ENCODE peak calls at places on chromosomes 1 and 21, in seven cellular contexts. D is tibial nerve, L is cardiac fibroblast, W is NB4, I is fibroblast of lung, Z is breast epithelium, Y is endodermal cell. K is an unnamed sample.

GRCh38 chr1:44076093-44076492 is 42.5 kb upstream of the KLF17 start:
- DNase-seq in D (no peak), L (peak; percentile 41), W (no peak), I (peak; percentile 79), Z (no peak), Y (no peak), K (no peak)

GRCh38 chr21:45517249-45518065 is 24.8 kb downstream of the SLC19A1 start:
- DNase-seq in D (no peak), L (peak; percentile 62), W (peak; percentile 73), I (no peak), Z (no peak), Y (peak; percentile 29), K (no peak)

GRCh38 chr1:61238371-61238689 is 156.0 kb downstream of the NFIA start:
- DNase-seq in D (no peak), L (no peak), W (no peak), I (no peak), Z (no peak), Y (no peak), K (no peak)

GRCh38 chr1:20552728-20553571 is 577 bp downstream of the FAM43B start:
- DNase-seq in D (no peak), L (peak; percentile 45), W (no peak), I (peak; percentile 49), Z (no peak), Y (peak; percentile 83), K (no peak)

GRCh38 chr1:16913616-16913865 is 8.2 kb upstream of the CROCC start:
- DNase-seq in D (no peak), L (no peak), W (no peak), I (no peak), Z (no peak), Y (no peak), K (no peak)

GRCh38 chr21:40466893-40467483 is 380.0 kb downstream of the DSCAM start:
- DNase-seq in D (no peak), L (peak; percentile 16), W (peak; percentile 20), I (peak; percentile 13), Z (no peak), Y (no peak), K (no peak)

GRCh38 chr21:14842641-14843040 is 222.2 kb downstream of the NRIP1 start:
- DNase-seq in D (no peak), L (no peak), W (no peak), I (peak; percentile 9), Z (no peak), Y (no peak), K (no peak)

GRCh38 chr21:43648171-43648570 is 11.1 kb downstream of the HSF2BP start:
- DNase-seq in D (no peak), L (no peak), W (no peak), I (no peak), Z (no peak), Y (no peak), K (no peak)

GRCh38 chr21:36709030-36709867 is 10.3 kb downstream of the SIM2 start:
- DNase-seq in D (no peak), L (no peak), W (no peak), I (no peak), Z (no peak), Y (peak; percentile 72), K (no peak)

GRCh38 chr1:178091986-178092745 is 1.7 kb upstream of the RASAL2 start:
- DNase-seq in D (no peak), L (peak; percentile 66), W (no peak), I (peak; percentile 40), Z (no peak), Y (no peak), K (no peak)

GRCh38 chr1:58982259-58982998 is 198.6 kb upstream of the JUN start:
- DNase-seq in D (peak; percentile 17), L (no peak), W (no peak), I (no peak), Z (no peak), Y (peak; percentile 89), K (peak; percentile 40)

GRCh38 chr1:156387899-156388813 is 19.1 kb downstream of the RHBG start:
- DNase-seq in D (no peak), L (no peak), W (no peak), I (no peak), Z (no peak), Y (peak; percentile 89), K (no peak)

GRCh38 chr1:214451591-214451990 is 99.8 kb downstream of the PTPN14 start:
- DNase-seq in D (no peak), L (peak; percentile 46), W (no peak), I (peak; percentile 77), Z (no peak), Y (no peak), K (no peak)

GRCh38 chr1:199447906-199448305 is 579.6 kb upstream of the NR5A2 start:
- DNase-seq in D (no peak), L (no peak), W (no peak), I (peak; percentile 30), Z (no peak), Y (no peak), K (no peak)

GRCh38 chr1:41795205-41795762 is 123.4 kb downstream of the HIVEP3 start:
- DNase-seq in D (no peak), L (peak; percentile 79), W (peak; percentile 36), I (peak; percentile 60), Z (no peak), Y (no peak), K (no peak)
- TF ChIP-seq CTCF in D (peak; percentile 36), L (peak; percentile 55), W (no peak), I (peak; percentile 66), Z (no peak), Y (peak; percentile 56), K (no peak)

GRCh38 chr1:85259866-85260345 is 444 bp upstream of the C1orf52 start:
- DNase-seq in D (no peak), L (peak; percentile 83), W (no peak), I (peak; percentile 63), Z (no peak), Y (no peak), K (no peak)
- TF ChIP-seq CTCF in D (peak; percentile 27), L (no peak), W (no peak), I (no peak), Z (no peak), Y (no peak), K (no peak)

GRCh38 chr1:27427836-27428315 is 35.5 kb downstream of the GPR3 start:
- DNase-seq in D (no peak), L (no peak), W (no peak), I (no peak), Z (no peak), Y (no peak), K (no peak)

GRCh38 chr1:27427329-27427728 is 34.9 kb downstream of the GPR3 start:
- DNase-seq in D (no peak), L (no peak), W (no peak), I (no peak), Z (no peak), Y (no peak), K (no peak)

GRCh38 chr1:27429029-27429425 is 36.6 kb downstream of the GPR3 start:
- DNase-seq in D (no peak), L (no peak), W (no peak), I (no peak), Z (no peak), Y (no peak), K (no peak)

GRCh38 chr1:27428316-27429028 is 36.0 kb downstream of the GPR3 start:
- DNase-seq in D (no peak), L (no peak), W (peak; percentile 88), I (no peak), Z (peak; percentile 59), Y (peak; percentile 57), K (peak; percentile 50)

GRCh38 chr1:27430903-27431653 is 38.7 kb downstream of the GPR3 start:
- DNase-seq in D (no peak), L (peak; percentile 31), W (peak; percentile 64), I (peak; percentile 30), Z (no peak), Y (no peak), K (peak; percentile 50)
- TF ChIP-seq CTCF in D (peak; percentile 20), L (no peak), W (no peak), I (no peak), Z (peak; percentile 8), Y (no peak), K (no peak)

GRCh38 chr1:12278998-12279397 is 49.2 kb downstream of the VPS13D start:
- DNase-seq in D (no peak), L (no peak), W (no peak), I (no peak), Z (no peak), Y (no peak), K (no peak)

GRCh38 chr1:12272770-12273169 is 42.9 kb downstream of the VPS13D start:
- DNase-seq in D (no peak), L (no peak), W (no peak), I (no peak), Z (no peak), Y (no peak), K (no peak)

GRCh38 chr1:12279728-12280469 is 50.1 kb downstream of the VPS13D start:
- DNase-seq in D (no peak), L (no peak), W (no peak), I (no peak), Z (no peak), Y (no peak), K (no peak)

GRCh38 chr1:12275370-12275769 is 45.5 kb downstream of the VPS13D start:
- DNase-seq in D (peak; percentile 28), L (peak; percentile 45), W (peak; percentile 38), I (no peak), Z (no peak), Y (peak; percentile 82), K (peak; percentile 11)

GRCh38 chr1:12276225-12276624 is 46.4 kb downstream of the VPS13D start:
- DNase-seq in D (no peak), L (peak; percentile 73), W (peak; percentile 3), I (peak; percentile 19), Z (no peak), Y (peak; percentile 79), K (peak; percentile 9)
- TF ChIP-seq CTCF in D (peak; percentile 59), L (peak; percentile 57), W (no peak), I (peak; percentile 62), Z (peak; percentile 29), Y (peak; percentile 82), K (peak; percentile 47)

GRCh38 chr1:88737338-88737927 is 53.4 kb downstream of the PKN2 start:
- DNase-seq in D (no peak), L (no peak), W (no peak), I (no peak), Z (no peak), Y (no peak), K (no peak)

GRCh38 chr1:88740784-88741183 is 56.7 kb downstream of the PKN2 start:
- DNase-seq in D (no peak), L (peak; percentile 19), W (no peak), I (no peak), Z (no peak), Y (no peak), K (no peak)

GRCh38 chr1:88741413-88741812 is 57.3 kb downstream of the PKN2 start:
- DNase-seq in D (no peak), L (peak; percentile 66), W (no peak), I (peak; percentile 62), Z (no peak), Y (no peak), K (no peak)

GRCh38 chr1:88735909-88736308 is 51.8 kb downstream of the PKN2 start:
- DNase-seq in D (no peak), L (no peak), W (no peak), I (no peak), Z (no peak), Y (no peak), K (no peak)

GRCh38 chr1:88736633-88737248 is 52.7 kb downstream of the PKN2 start:
- DNase-seq in D (no peak), L (peak; percentile 67), W (peak; percentile 58), I (peak; percentile 29), Z (no peak), Y (peak; percentile 84), K (no peak)
- TF ChIP-seq CTCF in D (no peak), L (peak; percentile 80), W (peak; percentile 60), I (peak; percentile 88), Z (no peak), Y (peak; percentile 84), K (no peak)